ENCODE peak calls at places on chromosomes 4 and X, in five cellular contexts. D is NCI-H2081, Z is PC-3, P is AG04449, X is A549. W is an unnamed sample.

GRCh38 chr4:71126719-71127118 is 133.3 kb downstream of the DCK start:
- DNase-seq in Z (peak), X (peak), P (peak), D (no peak), W (no peak)

GRCh38 chr4:3111461-3111860 is 37.0 kb downstream of the HTT start:
- DNase-seq in P (no peak), D (no peak), Z (peak), X (no peak), W (peak)

GRCh38 chr4:6205584-6205965 is 5.2 kb upstream of the JAKMIP1 start:
- DNase-seq in P (no peak), X (no peak), D (no peak), Z (no peak), W (no peak)

GRCh38 chr4:113368056-113368455 is 318.6 kb downstream of the ANK2 start:
- DNase-seq in X (no peak), P (peak), D (no peak), Z (no peak), W (no peak)

GRCh38 chrX:6024204-6024603 is 204.5 kb downstream of the NLGN4X start:
- DNase-seq in Z (peak), P (no peak), D (no peak), X (no peak), W (no peak)

GRCh38 chr4:182688081-182688480 is 229.1 kb downstream of the DCTD start:
- DNase-seq in X (no peak), Z (no peak), P (no peak), D (no peak), W (no peak)

GRCh38 chrX:124242160-124242559 is 90.3 kb upstream of the TEX13D start:
- DNase-seq in Z (no peak), D (no peak), X (no peak), P (no peak), W (no peak)

GRCh38 chr4:186765138-186765537 is 41.5 kb upstream of the FAT1 start:
- DNase-seq in X (peak), P (no peak), Z (no peak), D (no peak), W (no peak)

GRCh38 chrX:139026406-139027200 is 315.1 kb upstream of the FGF13 start:
- DNase-seq in D (no peak), Z (peak), P (no peak), X (no peak), W (no peak)

GRCh38 chrX:40153335-40154221 is 55.8 kb upstream of the BCOR start:
- DNase-seq in X (peak), D (peak), P (no peak), Z (peak), W (no peak)

GRCh38 chr4:184142121-184143000 is 75.3 kb downstream of the ENPP6 start:
- DNase-seq in Z (no peak), D (no peak), P (no peak), X (no peak), W (no peak)

GRCh38 chr4:40722576-40723161 is 27.1 kb upstream of the NSUN7 start:
- DNase-seq in P (no peak), Z (no peak), D (no peak), X (peak), W (no peak)

GRCh38 chr4:108833041-108833440 is 70.2 kb upstream of the ETNPPL start:
- DNase-seq in Z (no peak), D (no peak), P (no peak), X (peak), W (no peak)

GRCh38 chr4:176898791-176899190 is 106.1 kb upstream of the VEGFC start:
- DNase-seq in D (no peak), X (no peak), Z (peak), P (no peak), W (no peak)

GRCh38 chrX:275967-276587 is 5.1 kb upstream of the PLCXD1 start:
- DNase-seq in D (no peak), X (peak), Z (peak), P (no peak), W (no peak)

GRCh38 chr4:1168291-1169031 is 3.9 kb downstream of the SPON2 start:
- DNase-seq in D (no peak), P (no peak), X (no peak), Z (no peak), W (no peak)

GRCh38 chr4:150986085-150986484 is 29.0 kb downstream of the LRBA start:
- DNase-seq in D (no peak), P (no peak), X (no peak), Z (no peak), W (no peak)

GRCh38 chr4:53935780-53936179 is 128.6 kb downstream of the CHIC2 start:
- DNase-seq in Z (no peak), X (no peak), D (no peak), P (peak), W (no peak)

GRCh38 chr4:8032381-8032780 is 92.7 kb upstream of the AFAP1 start:
- DNase-seq in P (no peak), X (no peak), D (no peak), Z (no peak), W (no peak)

GRCh38 chrX:106959897-106960296 is 39.7 kb downstream of the CLDN2 start:
- DNase-seq in X (peak), Z (peak), P (no peak), D (peak), W (no peak)

GRCh38 chrX:129875669-129876068 is 30.3 kb upstream of the UTP14A start:
- DNase-seq in Z (peak), P (peak), X (no peak), D (no peak), W (no peak)

GRCh38 chrX:15244421-15244820 is 25.5 kb downstream of the ASB9 start:
- DNase-seq in Z (no peak), X (no peak), P (no peak), D (no peak), W (no peak)

GRCh38 chrX:10906861-10907260 is 204.3 kb upstream of the HCCS start:
- DNase-seq in D (no peak), Z (no peak), P (no peak), X (no peak), W (no peak)

GRCh38 chr4:40662962-40663604 is 33.4 kb upstream of the RBM47 start:
- DNase-seq in Z (peak), X (peak), P (peak), D (peak), W (no peak)

GRCh38 chr4:119493419-119493818 is 135.2 kb downstream of the PDE5A start:
- DNase-seq in X (peak), D (no peak), P (no peak), Z (peak), W (peak)

GRCh38 chr4:8355864-8356565 is 84.5 kb downstream of the ACOX3 start:
- DNase-seq in Z (no peak), X (no peak), P (no peak), D (no peak), W (no peak)

GRCh38 chr4:159434496-159435241 is 331.8 kb downstream of the RAPGEF2 start:
- DNase-seq in Z (peak), P (no peak), D (no peak), X (no peak), W (no peak)

GRCh38 chrX:21166302-21166982 is 207.8 kb upstream of the CNKSR2 start:
- DNase-seq in X (peak), Z (peak), D (no peak), P (no peak), W (no peak)

GRCh38 chr4:86972997-86973396 is 38.2 kb downstream of the AFF1 start:
- DNase-seq in D (no peak), P (no peak), Z (peak), X (no peak), W (no peak)

GRCh38 chrX:40154853-40155616 is 57.3 kb upstream of the BCOR start:
- DNase-seq in X (peak), D (peak), P (no peak), Z (peak), W (peak)

GRCh38 chrX:47936224-47936939 is 67.4 kb downstream of the ZNF182 start:
- DNase-seq in X (no peak), D (no peak), Z (no peak), P (no peak), W (no peak)

W was measured in SW 1271.